ENCODE peak calls at places on chromosomes 16 and 17, in eight cellular contexts. One of them, this sample, is unnamed.

GRCh38 chr17:37392024-37392590 is 14.5 kb downstream of the ACACA start:
- DNase-seq in DMS53: no peak
- DNase-seq in stimulated activated CD4-positive, alpha-beta T cell treated with anti-CD3 and anti-CD28 coated beads, Interleukin-1b, Interleukin-23, amount 100 ng/mL, for 1 hour: no peak
- DNase-seq in AG10803: peak
- DNase-seq in AG08395: peak
- DNase-seq in left colon: no peak
- DNase-seq in amygdala: no peak
- DNase-seq in ecto neural progenitor cell: no peak
- DNase-seq in this sample: no peak

GRCh38 chr17:81189670-81190530 is 23.9 kb upstream of the AATK start:
- DNase-seq in DMS53: peak
- DNase-seq in stimulated activated CD4-positive, alpha-beta T cell treated with anti-CD3 and anti-CD28 coated beads, Interleukin-1b, Interleukin-23, amount 100 ng/mL, for 1 hour: no peak
- DNase-seq in AG10803: no peak
- DNase-seq in AG08395: no peak
- DNase-seq in left colon: no peak
- DNase-seq in amygdala: peak
- DNase-seq in ecto neural progenitor cell: no peak
- DNase-seq in this sample: no peak

GRCh38 chr17:21029515-21029914 is 13.3 kb downstream of the USP22 start:
- DNase-seq in DMS53: no peak
- DNase-seq in stimulated activated CD4-positive, alpha-beta T cell treated with anti-CD3 and anti-CD28 coated beads, Interleukin-1b, Interleukin-23, amount 100 ng/mL, for 1 hour: no peak
- DNase-seq in AG10803: no peak
- DNase-seq in AG08395: no peak
- DNase-seq in left colon: no peak
- DNase-seq in amygdala: no peak
- DNase-seq in ecto neural progenitor cell: no peak
- DNase-seq in this sample: no peak

GRCh38 chr17:77863814-77864161 is 94.7 kb upstream of the TNRC6C start:
- DNase-seq in DMS53: peak
- DNase-seq in stimulated activated CD4-positive, alpha-beta T cell treated with anti-CD3 and anti-CD28 coated beads, Interleukin-1b, Interleukin-23, amount 100 ng/mL, for 1 hour: no peak
- DNase-seq in AG10803: peak
- DNase-seq in AG08395: peak
- DNase-seq in left colon: peak
- DNase-seq in amygdala: no peak
- DNase-seq in ecto neural progenitor cell: no peak
- DNase-seq in this sample: no peak

GRCh38 chr16:71952818-71953217 is 47.4 kb downstream of the PKD1L3 start:
- DNase-seq in DMS53: no peak
- DNase-seq in stimulated activated CD4-positive, alpha-beta T cell treated with anti-CD3 and anti-CD28 coated beads, Interleukin-1b, Interleukin-23, amount 100 ng/mL, for 1 hour: no peak
- DNase-seq in AG10803: no peak
- DNase-seq in AG08395: no peak
- DNase-seq in left colon: no peak
- DNase-seq in amygdala: no peak
- DNase-seq in ecto neural progenitor cell: no peak
- DNase-seq in this sample: no peak

GRCh38 chr16:5062790-5063765 is 2.7 kb downstream of the C16orf89 start:
- DNase-seq in DMS53: peak
- DNase-seq in stimulated activated CD4-positive, alpha-beta T cell treated with anti-CD3 and anti-CD28 coated beads, Interleukin-1b, Interleukin-23, amount 100 ng/mL, for 1 hour: no peak
- DNase-seq in AG10803: no peak
- DNase-seq in AG08395: no peak
- DNase-seq in left colon: no peak
- DNase-seq in amygdala: no peak
- DNase-seq in ecto neural progenitor cell: no peak
- DNase-seq in this sample: no peak

GRCh38 chr16:84138824-84139627 is 6.0 kb downstream of the HSDL1 start:
- DNase-seq in DMS53: peak
- DNase-seq in stimulated activated CD4-positive, alpha-beta T cell treated with anti-CD3 and anti-CD28 coated beads, Interleukin-1b, Interleukin-23, amount 100 ng/mL, for 1 hour: no peak
- DNase-seq in AG10803: peak
- DNase-seq in AG08395: peak
- DNase-seq in left colon: no peak
- DNase-seq in amygdala: no peak
- DNase-seq in ecto neural progenitor cell: no peak
- DNase-seq in this sample: peak

GRCh38 chr16:2198283-2198682 is 1.9 kb upstream of the CASKIN1 start:
- DNase-seq in DMS53: no peak
- DNase-seq in stimulated activated CD4-positive, alpha-beta T cell treated with anti-CD3 and anti-CD28 coated beads, Interleukin-1b, Interleukin-23, amount 100 ng/mL, for 1 hour: no peak
- DNase-seq in AG10803: no peak
- DNase-seq in AG08395: no peak
- DNase-seq in left colon: no peak
- DNase-seq in amygdala: no peak
- DNase-seq in ecto neural progenitor cell: no peak
- DNase-seq in this sample: no peak

GRCh38 chr17:15306406-15306970 is 34.9 kb downstream of the TEKT3 start:
- DNase-seq in DMS53: no peak
- DNase-seq in stimulated activated CD4-positive, alpha-beta T cell treated with anti-CD3 and anti-CD28 coated beads, Interleukin-1b, Interleukin-23, amount 100 ng/mL, for 1 hour: no peak
- DNase-seq in AG10803: no peak
- DNase-seq in AG08395: no peak
- DNase-seq in left colon: no peak
- DNase-seq in amygdala: no peak
- DNase-seq in ecto neural progenitor cell: no peak
- DNase-seq in this sample: no peak

GRCh38 chr17:73419896-73420295 is 108.1 kb upstream of the CDC42EP4 start:
- DNase-seq in DMS53: no peak
- DNase-seq in stimulated activated CD4-positive, alpha-beta T cell treated with anti-CD3 and anti-CD28 coated beads, Interleukin-1b, Interleukin-23, amount 100 ng/mL, for 1 hour: no peak
- DNase-seq in AG10803: no peak
- DNase-seq in AG08395: no peak
- DNase-seq in left colon: no peak
- DNase-seq in amygdala: no peak
- DNase-seq in ecto neural progenitor cell: no peak
- DNase-seq in this sample: no peak

GRCh38 chr17:37067555-37068111 is 118.9 kb downstream of the AATF start:
- DNase-seq in DMS53: peak
- DNase-seq in stimulated activated CD4-positive, alpha-beta T cell treated with anti-CD3 and anti-CD28 coated beads, Interleukin-1b, Interleukin-23, amount 100 ng/mL, for 1 hour: no peak
- DNase-seq in AG10803: peak
- DNase-seq in AG08395: peak
- DNase-seq in left colon: peak
- DNase-seq in amygdala: no peak
- DNase-seq in ecto neural progenitor cell: no peak
- DNase-seq in this sample: no peak